ENCODE peak calls at places on chromosomes 1 and 21, in ten cellular contexts. A, J, N, X, H, C, Z, B, M and Y are unnamed samples.

GRCh38 chr21:32771134-32771523 is 426 bp downstream of the PAXBP1 start:
- DNase-seq in A (peak), J (peak), N (peak), X (peak), H (peak), C (peak), Z (peak), B (peak), M (peak), Y (peak)

GRCh38 chr21:44485254-44485793 is 30.0 kb downstream of the LRRC3 start:
- DNase-seq in A (peak), J (peak), N (no peak), X (no peak), H (peak), C (no peak), Z (no peak), B (no peak), M (peak), Y (peak)

GRCh38 chr21:18887922-18888602 is 484.5 kb upstream of the TMPRSS15 start:
- DNase-seq in A (no peak), J (no peak), N (no peak), X (no peak), H (no peak), C (no peak), Z (no peak), B (no peak), M (no peak), Y (no peak)

GRCh38 chr1:149997585-149998262 is 12.8 kb downstream of the OTUD7B start:
- DNase-seq in A (no peak), J (peak), N (no peak), X (no peak), H (no peak), C (no peak), Z (no peak), B (no peak), M (no peak), Y (no peak)

GRCh38 chr1:65980241-65980640 is 187.5 kb downstream of the PDE4B start:
- DNase-seq in A (no peak), J (no peak), N (no peak), X (no peak), H (no peak), C (no peak), Z (no peak), B (no peak), M (no peak), Y (no peak)

GRCh38 chr21:45436371-45437040 is 31.5 kb downstream of the COL18A1 start:
- DNase-seq in A (no peak), J (no peak), N (peak), X (no peak), H (no peak), C (no peak), Z (no peak), B (no peak), M (no peak), Y (no peak)

GRCh38 chr1:184283999-184284398 is 102.8 kb upstream of the C1orf21 start:
- DNase-seq in A (no peak), J (no peak), N (no peak), X (peak), H (no peak), C (no peak), Z (no peak), B (peak), M (no peak), Y (no peak)

GRCh38 chr1:30829889-30830288 is 72.3 kb upstream of the LAPTM5 start:
- DNase-seq in A (no peak), J (no peak), N (no peak), X (no peak), H (no peak), C (no peak), Z (no peak), B (no peak), M (no peak), Y (no peak)

GRCh38 chr1:91635763-91636162 is 135.1 kb downstream of the CDC7 start:
- DNase-seq in A (no peak), J (no peak), N (no peak), X (no peak), H (no peak), C (no peak), Z (no peak), B (no peak), M (no peak), Y (no peak)

GRCh38 chr1:169193191-169193850 is 86.8 kb downstream of the ATP1B1 start:
- DNase-seq in A (no peak), J (no peak), N (no peak), X (peak), H (no peak), C (no peak), Z (no peak), B (no peak), M (peak), Y (no peak)

GRCh38 chr21:35751171-35751570 is 309.2 kb downstream of the SETD4 start:
- DNase-seq in A (no peak), J (no peak), N (no peak), X (no peak), H (no peak), C (no peak), Z (no peak), B (no peak), M (no peak), Y (no peak)

GRCh38 chr1:47680815-47681475 is 243.1 kb downstream of the FOXD2 start:
- DNase-seq in A (no peak), J (no peak), N (no peak), X (no peak), H (peak), C (no peak), Z (no peak), B (no peak), M (no peak), Y (no peak)

GRCh38 chr1:66266756-66267155 is 267.2 kb upstream of the SGIP1 start:
- DNase-seq in A (no peak), J (no peak), N (no peak), X (no peak), H (no peak), C (no peak), Z (no peak), B (no peak), M (no peak), Y (no peak)

GRCh38 chr1:11692899-11693590 is 1.5 kb downstream of the DRAXIN start:
- DNase-seq in A (peak), J (peak), N (no peak), X (peak), H (no peak), C (no peak), Z (peak), B (no peak), M (no peak), Y (peak)

GRCh38 chr1:196399713-196400112 is 208.5 kb downstream of the KCNT2 start:
- DNase-seq in A (no peak), J (no peak), N (no peak), X (no peak), H (no peak), C (no peak), Z (no peak), B (no peak), M (no peak), Y (no peak)

GRCh38 chr21:17660449-17660848 is 47.7 kb upstream of the BTG3 start:
- DNase-seq in A (no peak), J (no peak), N (no peak), X (no peak), H (no peak), C (no peak), Z (no peak), B (no peak), M (no peak), Y (no peak)

GRCh38 chr1:8097908-8098307 is 71.8 kb upstream of the ERRFI1 start:
- DNase-seq in A (no peak), J (no peak), N (no peak), X (no peak), H (no peak), C (no peak), Z (no peak), B (no peak), M (no peak), Y (no peak)

GRCh38 chr1:73914994-73915393 is 283.0 kb downstream of the LRRIQ3 start:
- DNase-seq in A (no peak), J (no peak), N (no peak), X (no peak), H (no peak), C (no peak), Z (no peak), B (no peak), M (no peak), Y (no peak)

GRCh38 chr1:25530348-25531081 is 12.9 kb upstream of the LDLRAP1 start:
- DNase-seq in A (no peak), J (no peak), N (no peak), X (no peak), H (no peak), C (no peak), Z (no peak), B (no peak), M (no peak), Y (no peak)

GRCh38 chr1:98351506-98352038 is 309.9 kb upstream of the SNX7 start:
- DNase-seq in A (no peak), J (no peak), N (no peak), X (no peak), H (no peak), C (no peak), Z (no peak), B (no peak), M (no peak), Y (no peak)